ENCODE peak calls at places on chromosomes 4 and X, in four cellular contexts. K is tibial artery, R is GM06990, N is OCI-LY7. J is an unnamed sample.

GRCh38 chr4:8939160-8939855 is 67.7 kb upstream of the HMX1 start:
- DNase-seq in K (no peak), R (no peak), N (no peak), J (no peak)

GRCh38 chr4:180665994-180666818 is 1577.0 kb upstream of the TENM3 start:
- DNase-seq in K (no peak), R (no peak), N (peak), J (no peak)

GRCh38 chr4:148693913-148694649 is 251.9 kb upstream of the NR3C2 start:
- DNase-seq in K (no peak), R (no peak), N (no peak), J (no peak)

GRCh38 chrX:20514358-20514757 is 247.6 kb upstream of the RPS6KA3 start:
- DNase-seq in K (no peak), R (no peak), N (no peak), J (no peak)

GRCh38 chr4:123488916-123489315 is 92.3 kb downstream of the SPRY1 start:
- DNase-seq in K (no peak), R (no peak), N (no peak), J (no peak)

GRCh38 chr4:23337292-23337691 is 552.6 kb downstream of the PPARGC1A start:
- DNase-seq in K (no peak), R (no peak), N (peak), J (no peak)

GRCh38 chrX:78753571-78753970 is 6.1 kb downstream of the LPAR4 start:
- DNase-seq in K (no peak), R (no peak), N (no peak), J (no peak)

GRCh38 chrX:104351173-104351769 is 96.5 kb upstream of the ESX1 start:
- DNase-seq in K (no peak), R (no peak), N (no peak), J (no peak)

GRCh38 chrX:31318866-31319265 is 247.0 kb upstream of the FTHL17 start:
- DNase-seq in K (no peak), R (no peak), N (no peak), J (no peak)

GRCh38 chr4:93791570-93792195 is 36.9 kb upstream of the ATOH1 start:
- DNase-seq in K (no peak), R (peak), N (peak), J (no peak)

GRCh38 chr4:23889368-23889767 is 479 bp downstream of the PPARGC1A start:
- DNase-seq in K (no peak), R (no peak), N (no peak), J (no peak)

GRCh38 chr4:83516042-83516772 is 19.7 kb upstream of the GPAT3 start:
- DNase-seq in K (no peak), R (no peak), N (no peak), J (no peak)

GRCh38 chr4:107379054-107379869 is 340.8 kb downstream of the PAPSS1 start:
- DNase-seq in K (no peak), R (no peak), N (no peak), J (no peak)

GRCh38 chrX:52352551-52352950 is 16.3 kb upstream of the XAGE2 start:
- DNase-seq in K (no peak), R (no peak), N (no peak), J (no peak)

GRCh38 chrX:41619221-41619620 is 69.6 kb upstream of the GPR34 start:
- DNase-seq in K (no peak), R (no peak), N (no peak), J (no peak)

GRCh38 chr4:83708500-83709175 is 172.7 kb downstream of the GPAT3 start:
- DNase-seq in K (no peak), R (no peak), N (no peak), J (no peak)

GRCh38 chrX:137263374-137263773 is 229.6 kb upstream of the GPR101 start:
- DNase-seq in K (no peak), R (no peak), N (no peak), J (no peak)

GRCh38 chrX:153766098-153766817 is 2.2 kb downstream of the PLXNB3 start:
- DNase-seq in K (no peak), R (peak), N (peak), J (no peak)

GRCh38 chr4:15197005-15197404 is 194.7 kb downstream of the CPEB2 start:
- DNase-seq in K (no peak), R (no peak), N (no peak), J (no peak)

GRCh38 chrX:110123331-110123782 is 120.4 kb downstream of the TMEM164 start:
- DNase-seq in K (no peak), R (no peak), N (no peak), J (no peak)

GRCh38 chr4:56655627-56656345 is 25.3 kb downstream of the HOPX start:
- DNase-seq in K (no peak), R (peak), N (no peak), J (no peak)

GRCh38 chr4:7759221-7759620 is 180.4 kb downstream of the AFAP1 start:
- DNase-seq in K (no peak), R (no peak), N (peak), J (no peak)

GRCh38 chr4:119659576-119659975 is 31.0 kb upstream of the PDE5A start:
- DNase-seq in K (no peak), R (no peak), N (no peak), J (no peak)

GRCh38 chrX:16882188-16882587 is 12.0 kb upstream of the RBBP7 start:
- DNase-seq in K (peak), R (peak), N (peak), J (no peak)

GRCh38 chrX:153930011-153930910 is 4.2 kb upstream of the ARHGAP4 start:
- DNase-seq in K (no peak), R (no peak), N (no peak), J (no peak)

GRCh38 chr4:134470544-134470943 is 269.0 kb upstream of the PABPC4L start:
- DNase-seq in K (no peak), R (no peak), N (no peak), J (no peak)

DNA sequence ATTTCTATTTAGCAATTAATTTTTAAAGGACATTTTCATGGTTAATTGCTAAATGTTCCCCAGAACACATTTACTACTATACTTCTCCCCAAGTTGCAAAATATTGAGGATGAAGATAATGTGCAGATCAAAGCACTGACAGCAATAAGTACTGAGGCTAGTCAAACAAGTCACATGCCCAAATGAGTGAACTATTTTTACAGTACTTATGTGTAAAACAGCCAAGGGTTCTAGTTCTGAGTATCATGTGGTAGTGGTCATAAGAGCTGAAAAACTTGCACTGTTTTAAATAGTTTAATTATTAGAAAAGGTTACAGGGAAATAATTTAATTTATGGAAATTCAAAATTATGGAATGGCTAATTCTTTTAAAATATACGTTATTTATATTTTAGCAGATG is 3.8 kb downstream of the GALNTL6 start:
- DNase-seq in K (no peak), R (peak), N (no peak), J (no peak)
- H3K4me3 ChIP-seq in K (no peak), R (no peak), N (no peak), J (no peak)

GRCh38 chrX:101079736-101080135 is 1.1 kb downstream of the TMEM35A start:
- DNase-seq in K (no peak), R (no peak), N (no peak), J (no peak)

GRCh38 chrX:101081257-101081656 is 2.6 kb downstream of the TMEM35A start:
- DNase-seq in K (no peak), R (no peak), N (no peak), J (no peak)

GRCh38 chrX:101079223-101079622 is 544 bp downstream of the TMEM35A start:
- DNase-seq in K (no peak), R (no peak), N (no peak), J (no peak)

GRCh38 chrX:101078716-101079115 is at the start of gene TMEM35A:
- DNase-seq in K (no peak), R (no peak), N (no peak), J (no peak)

DNA sequence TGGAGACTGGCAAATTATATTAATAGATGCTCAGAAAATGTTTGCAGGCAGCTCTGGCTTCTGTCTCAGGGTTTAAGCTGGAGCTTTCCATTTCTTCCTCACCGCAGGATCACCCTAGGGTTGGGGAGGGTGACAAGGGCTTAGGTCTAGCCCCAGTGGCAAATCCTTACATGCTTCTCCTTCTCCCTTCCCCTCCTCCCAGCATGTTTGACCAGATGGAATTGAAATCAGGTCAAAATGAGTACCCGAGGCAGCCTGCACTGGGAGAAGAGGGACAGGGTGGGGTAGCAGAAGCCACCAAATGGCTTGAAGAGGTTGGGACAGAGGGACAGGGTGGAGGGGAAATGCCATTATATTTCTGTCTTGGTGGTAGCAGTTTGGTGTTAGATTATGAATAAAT is 1.6 kb downstream of the TMEM35A start:
- DNase-seq in K (no peak), R (no peak), N (no peak), J (no peak)
- H3K4me3 ChIP-seq in K (peak), R (no peak), N (no peak), J (peak)

GRCh38 chrX:6777211-6778002 is 242.5 kb upstream of the VCX3A start:
- DNase-seq in K (no peak), R (peak), N (peak), J (no peak)

GRCh38 chrX:6782831-6783230 is 247.9 kb upstream of the VCX3A start:
- DNase-seq in K (no peak), R (no peak), N (no peak), J (no peak)

GRCh38 chrX:6778547-6779231 is 243.8 kb upstream of the VCX3A start:
- DNase-seq in K (no peak), R (no peak), N (no peak), J (no peak)
- H3K4me3 ChIP-seq in K (no peak), R (no peak), N (no peak), J (no peak)

DNA sequence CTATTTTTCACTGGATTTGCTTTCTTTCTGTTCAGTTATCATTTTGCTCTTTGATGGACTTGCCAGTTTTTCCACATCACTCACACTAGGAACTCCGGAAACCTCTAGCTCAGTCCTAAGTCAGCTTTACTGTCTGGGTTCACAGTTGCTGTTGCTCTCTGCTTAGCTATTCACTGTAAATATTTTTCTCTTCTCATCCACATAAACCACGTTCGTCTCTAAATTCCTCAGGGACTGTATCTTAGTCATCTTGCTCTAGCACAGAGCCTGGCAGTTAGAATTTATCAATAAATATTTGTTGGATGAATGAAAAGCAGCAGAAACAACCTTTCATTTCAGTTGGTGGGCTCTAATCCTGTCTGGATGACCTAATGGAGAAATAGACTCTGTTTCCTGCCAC is 119.4 kb upstream of the DMD start:
- DNase-seq in K (no peak), R (no peak), N (no peak), J (no peak)
- H3K4me3 ChIP-seq in K (no peak), R (no peak), N (no peak), J (no peak)

DNA sequence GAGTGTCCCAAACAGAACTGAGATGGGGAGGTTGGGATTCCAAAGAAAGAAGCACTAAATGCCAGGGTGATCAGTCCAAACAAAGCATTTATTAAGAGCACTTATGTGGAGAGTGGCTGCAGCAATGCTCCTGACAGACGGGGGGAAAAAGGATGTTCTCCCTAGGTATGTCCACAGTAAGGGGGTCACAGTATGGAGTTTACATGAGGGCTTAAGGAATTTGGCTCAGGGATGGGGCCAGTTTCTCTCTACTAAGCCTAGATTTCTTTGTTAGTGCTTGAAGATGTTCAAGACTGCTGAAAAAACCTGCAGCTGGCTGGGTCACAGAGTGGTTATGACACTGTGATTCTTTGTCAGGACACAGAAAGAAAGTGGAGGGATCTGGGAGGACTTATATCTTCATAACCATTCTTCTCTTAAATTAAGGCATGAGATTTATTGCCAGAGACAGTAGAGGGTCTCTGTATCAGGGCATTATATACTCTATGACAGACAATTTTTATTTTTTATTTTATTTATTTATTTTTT is 1468.0 kb downstream of the C4orf33 start:
- DNase-seq in K (no peak), R (no peak), N (no peak), J (no peak)
- H3K4me3 ChIP-seq in K (peak), R (no peak), N (no peak), J (peak)